ENCODE peak calls at places on chromosomes 6 and 20, in five cellular contexts. K is hypothalamus, R is left ventricle myocardium inferior, P is NCI-H2081, J is WERI-Rb-1. W is an unnamed sample.

GRCh38 chr6:33761922-33762629 is 15.4 kb upstream of the IP6K3 start:
- DNase-seq in P (peak), R (peak), J (peak), K (peak), W (no peak)

GRCh38 chr20:48986899-48987298 is 59.2 kb upstream of the CSE1L start:
- DNase-seq in R (no peak), P (no peak), K (no peak), J (no peak), W (no peak)

GRCh38 chr20:1761116-1761515 is 103.5 kb upstream of the SIRPG start:
- DNase-seq in J (no peak), R (no peak), P (no peak), K (no peak), W (no peak)

GRCh38 chr6:81487489-81487888 is 265.0 kb downstream of the TENT5A start:
- DNase-seq in K (peak), P (no peak), J (no peak), R (peak), W (no peak)

GRCh38 chr6:142353690-142354089 is 51.9 kb downstream of the ADGRG6 start:
- DNase-seq in P (no peak), J (no peak), K (no peak), R (no peak), W (no peak)

GRCh38 chr6:121510568-121511177 is 75.2 kb downstream of the GJA1 start:
- DNase-seq in J (no peak), K (no peak), P (no peak), R (no peak), W (no peak)

GRCh38 chr6:100342830-100343229 is 121.9 kb downstream of the SIM1 start:
- DNase-seq in K (no peak), P (no peak), R (no peak), J (no peak), W (no peak)

GRCh38 chr20:58500256-58500655 is 14.9 kb downstream of the APCDD1L start:
- DNase-seq in P (no peak), R (no peak), J (no peak), K (no peak), W (no peak)

GRCh38 chr6:144630857-144631256 is 345.7 kb downstream of the UTRN start:
- DNase-seq in P (no peak), K (no peak), R (no peak), J (no peak), W (no peak)

GRCh38 chr20:58480455-58481356 is 34.5 kb downstream of the APCDD1L start:
- DNase-seq in R (no peak), P (no peak), K (no peak), J (no peak), W (no peak)

GRCh38 chr6:13914346-13914745 is 10.4 kb upstream of the RNF182 start:
- DNase-seq in J (no peak), P (no peak), R (no peak), K (no peak), W (no peak)

GRCh38 chr20:49697071-49697470 is 16.6 kb downstream of the B4GALT5 start:
- DNase-seq in K (no peak), J (no peak), R (no peak), P (peak), W (peak)

GRCh38 chr6:119077643-119078448 is 618 bp downstream of the FAM184A start:
- DNase-seq in J (peak), R (no peak), P (peak), K (no peak), W (no peak)

GRCh38 chr6:10685092-10685769 is 9.2 kb downstream of the C6orf52 start:
- DNase-seq in P (no peak), J (no peak), K (no peak), R (no peak), W (no peak)

GRCh38 chr6:70221025-70221714 is 81.7 kb downstream of the COL9A1 start:
- DNase-seq in K (no peak), R (no peak), P (peak), J (peak), W (no peak)

GRCh38 chr20:45679650-45680049 is 9.6 kb upstream of the WFDC11 start:
- DNase-seq in J (no peak), R (no peak), K (no peak), P (no peak), W (no peak)